ENCODE peak calls at places on chromosome 7, in four cellular contexts. One of them, this sample, is unnamed. For H3K4me1 and H3K27me3, the result is how much of the 10 kb centered on the place peaks cover.

GRCh38 chr7:1666779-1667565 is 3.1 kb upstream of the ELFN1 start:
- DNase-seq in ovary: no peak
- DNase-seq in SJSA1: no peak
- DNase-seq in CD8-positive, alpha-beta T cell: no peak
- DNase-seq in this sample: peak

GRCh38 chr7:55476071-55476803 is 96.1 kb downstream of the VOPP1 start:
- DNase-seq in ovary: no peak
- DNase-seq in SJSA1: peak
- DNase-seq in CD8-positive, alpha-beta T cell: no peak
- DNase-seq in this sample: no peak

GRCh38 chr7:155962191-155962967 is 150.1 kb upstream of the SHH start:
- DNase-seq in ovary: no peak
- DNase-seq in SJSA1: peak
- DNase-seq in CD8-positive, alpha-beta T cell: no peak
- DNase-seq in this sample: no peak

GRCh38 chr7:30923774-30924413 is 12.2 kb downstream of the AQP1 start:
- DNase-seq in ovary: peak
- DNase-seq in SJSA1: no peak
- DNase-seq in CD8-positive, alpha-beta T cell: no peak
- DNase-seq in this sample: peak

GRCh38 chr7:33157311-33157710 is 27.9 kb downstream of the BBS9 start:
- DNase-seq in ovary: no peak
- DNase-seq in SJSA1: peak
- DNase-seq in CD8-positive, alpha-beta T cell: no peak
- DNase-seq in this sample: no peak

GRCh38 chr7:135235841-135236240 is 2.2 kb downstream of the STRA8 start:
- DNase-seq in ovary: no peak
- DNase-seq in SJSA1: no peak
- DNase-seq in CD8-positive, alpha-beta T cell: no peak
- DNase-seq in this sample: no peak

GRCh38 chr7:105015631-105015965 is 1.6 kb downstream of the KMT2E start:
- DNase-seq in ovary: no peak
- DNase-seq in SJSA1: peak
- DNase-seq in CD8-positive, alpha-beta T cell: peak
- DNase-seq in this sample: no peak

GRCh38 chr7:55425141-55425752 is 60.1 kb downstream of the LANCL2 start:
- DNase-seq in ovary: no peak
- DNase-seq in SJSA1: no peak
- DNase-seq in CD8-positive, alpha-beta T cell: no peak
- DNase-seq in this sample: no peak

GRCh38 chr7:36048902-36049240 is 104.2 kb upstream of the EEPD1 start:
- DNase-seq in ovary: no peak
- DNase-seq in SJSA1: no peak
- DNase-seq in CD8-positive, alpha-beta T cell: no peak
- DNase-seq in this sample: no peak

GRCh38 chr7:157292258-157292657 is 44.5 kb upstream of the DNAJB6 start:
- DNase-seq in ovary: no peak
- DNase-seq in SJSA1: no peak
- DNase-seq in CD8-positive, alpha-beta T cell: no peak
- DNase-seq in this sample: peak

GRCh38 chr7:93817561-93817960 is 73.0 kb downstream of the TFPI2 start:
- DNase-seq in ovary: no peak
- DNase-seq in SJSA1: no peak
- DNase-seq in CD8-positive, alpha-beta T cell: no peak
- DNase-seq in this sample: no peak

GRCh38 chr7:86733783-86734182 is 90.1 kb downstream of the GRM3 start:
- DNase-seq in ovary: no peak
- DNase-seq in SJSA1: no peak
- DNase-seq in CD8-positive, alpha-beta T cell: no peak
- DNase-seq in this sample: no peak

GRCh38 chr7:64849250-64849923 is 53.7 kb upstream of the ZNF273 start:
- DNase-seq in ovary: no peak
- DNase-seq in SJSA1: no peak
- DNase-seq in CD8-positive, alpha-beta T cell: no peak
- DNase-seq in this sample: peak

GRCh38 chr7:121083790-121084251 is 95.3 kb downstream of the CPED1 start:
- DNase-seq in ovary: no peak
- DNase-seq in SJSA1: peak
- DNase-seq in CD8-positive, alpha-beta T cell: no peak
- DNase-seq in this sample: no peak

GRCh38 chr7:74344128-74344496 is 54.9 kb downstream of the CLIP2 start:
- DNase-seq in ovary: no peak
- DNase-seq in SJSA1: no peak
- DNase-seq in CD8-positive, alpha-beta T cell: no peak
- DNase-seq in this sample: no peak

GRCh38 chr7:381211-382117 is 91.5 kb downstream of the FOXL3 start:
- DNase-seq in ovary: no peak
- DNase-seq in SJSA1: no peak
- DNase-seq in CD8-positive, alpha-beta T cell: peak
- DNase-seq in this sample: peak

GRCh38 chr7:114243019-114243507 is 171.6 kb upstream of the FOXP2 start:
- DNase-seq in ovary: no peak
- DNase-seq in SJSA1: no peak
- DNase-seq in CD8-positive, alpha-beta T cell: no peak
- DNase-seq in this sample: no peak

GRCh38 chr7:114048386-114049235 is 129.8 kb upstream of the PPP1R3A start:
- DNase-seq in ovary: no peak
- DNase-seq in SJSA1: peak
- DNase-seq in CD8-positive, alpha-beta T cell: no peak
- DNase-seq in this sample: no peak

GRCh38 chr7:141483044-141483443 is 68.2 kb upstream of the AGK start:
- DNase-seq in ovary: no peak
- DNase-seq in SJSA1: no peak
- DNase-seq in CD8-positive, alpha-beta T cell: no peak
- DNase-seq in this sample: no peak

GRCh38 chr7:151249034-151249731 is 689 bp upstream of the SMARCD3 start:
- DNase-seq in ovary: no peak
- DNase-seq in SJSA1: peak
- DNase-seq in CD8-positive, alpha-beta T cell: no peak
- DNase-seq in this sample: peak

GRCh38 chr7:94649313-94649924 is 6.5 kb downstream of the SGCE start:
- DNase-seq in ovary: no peak
- DNase-seq in SJSA1: no peak
- DNase-seq in CD8-positive, alpha-beta T cell: no peak
- DNase-seq in this sample: no peak

GRCh38 chr7:143416565-143417149 is 8.0 kb upstream of the EPHA1 start:
- DNase-seq in ovary: no peak
- DNase-seq in SJSA1: peak
- DNase-seq in CD8-positive, alpha-beta T cell: peak
- DNase-seq in this sample: no peak

GRCh38 chr7:82740246-82740848 is 296.8 kb upstream of the CACNA2D1 start:
- DNase-seq in ovary: no peak
- DNase-seq in SJSA1: peak
- DNase-seq in CD8-positive, alpha-beta T cell: no peak
- DNase-seq in this sample: peak

GRCh38 chr7:43458746-43459337 is 124.1 kb upstream of the STK17A start:
- DNase-seq in ovary: no peak
- DNase-seq in SJSA1: no peak
- DNase-seq in CD8-positive, alpha-beta T cell: no peak
- DNase-seq in this sample: no peak

GRCh38 chr7:50801907-50802306 is 19.2 kb upstream of the GRB10 start:
- DNase-seq in ovary: no peak
- DNase-seq in SJSA1: no peak
- DNase-seq in CD8-positive, alpha-beta T cell: no peak
- DNase-seq in this sample: no peak

GRCh38 chr7:94258418-94258817 is 136.3 kb upstream of the COL1A2 start:
- DNase-seq in ovary: no peak
- DNase-seq in SJSA1: no peak
- DNase-seq in CD8-positive, alpha-beta T cell: no peak
- DNase-seq in this sample: no peak

GRCh38 chr7:52911795-52912194 is 123.6 kb upstream of the POM121L12 start:
- DNase-seq in ovary: no peak
- DNase-seq in SJSA1: no peak
- DNase-seq in CD8-positive, alpha-beta T cell: no peak
- DNase-seq in this sample: no peak

GRCh38 chr7:102967798-102968197 is 55.0 kb downstream of the LRRC17 start:
- DNase-seq in ovary: no peak
- DNase-seq in SJSA1: no peak
- DNase-seq in CD8-positive, alpha-beta T cell: no peak
- DNase-seq in this sample: no peak

GRCh38 chr7:82434275-82435022 is 9.1 kb downstream of the CACNA2D1 start:
- DNase-seq in ovary: no peak
- DNase-seq in SJSA1: no peak
- DNase-seq in CD8-positive, alpha-beta T cell: no peak
- DNase-seq in this sample: no peak

GRCh38 chr7:99028261-99028971 is 115.5 kb downstream of the SMURF1 start:
- DNase-seq in ovary: no peak
- DNase-seq in SJSA1: no peak
- DNase-seq in CD8-positive, alpha-beta T cell: no peak
- DNase-seq in this sample: no peak

GRCh38 chr7:47778153-47778661 is 170.1 kb downstream of the PKD1L1 start:
- DNase-seq in ovary: no peak
- DNase-seq in SJSA1: peak
- DNase-seq in CD8-positive, alpha-beta T cell: no peak
- DNase-seq in this sample: no peak

GRCh38 chr7:114264029-114264428 is 150.6 kb upstream of the FOXP2 start:
- DNase-seq in ovary: no peak
- DNase-seq in SJSA1: no peak
- DNase-seq in CD8-positive, alpha-beta T cell: no peak
- DNase-seq in this sample: no peak

GRCh38 chr7:137958593-137959431 is 43.1 kb downstream of the CREB3L2 start:
- DNase-seq in ovary: no peak
- DNase-seq in SJSA1: no peak
- DNase-seq in CD8-positive, alpha-beta T cell: no peak
- DNase-seq in this sample: no peak
- H3K4me1 ChIP-seq in ovary: under half
- H3K4me1 ChIP-seq in SJSA1: under half
- H3K4me1 ChIP-seq in CD8-positive, alpha-beta T cell: under half
- H3K4me1 ChIP-seq in this sample: under half

GRCh38 chr7:128359336-128359735 is 2.2 kb downstream of the PRRT4 start:
- DNase-seq in ovary: no peak
- DNase-seq in SJSA1: no peak
- DNase-seq in CD8-positive, alpha-beta T cell: no peak
- DNase-seq in this sample: no peak
- H3K27me3 ChIP-seq in ovary: under half
- H3K27me3 ChIP-seq in SJSA1: half or more
- H3K27me3 ChIP-seq in CD8-positive, alpha-beta T cell: under half
- H3K27me3 ChIP-seq in this sample: under half

GRCh38 chr7:80635998-80636397 is 2.4 kb upstream of the CD36 start:
- DNase-seq in ovary: no peak
- DNase-seq in SJSA1: no peak
- DNase-seq in CD8-positive, alpha-beta T cell: no peak
- DNase-seq in this sample: no peak
- H3K4me1 ChIP-seq in ovary: under half
- H3K4me1 ChIP-seq in SJSA1: under half
- H3K4me1 ChIP-seq in CD8-positive, alpha-beta T cell: under half
- H3K4me1 ChIP-seq in this sample: under half

GRCh38 chr7:78747568-78747967 is 705.9 kb downstream of the MAGI2 start:
- DNase-seq in ovary: no peak
- DNase-seq in SJSA1: no peak
- DNase-seq in CD8-positive, alpha-beta T cell: no peak
- DNase-seq in this sample: no peak
- H3K27me3 ChIP-seq in ovary: under half
- H3K27me3 ChIP-seq in SJSA1: under half
- H3K27me3 ChIP-seq in CD8-positive, alpha-beta T cell: under half
- H3K27me3 ChIP-seq in this sample: under half

This sample was measured in right cardiac atrium.